ENCODE peak calls at places on chromosomes 11 and 22, in six cellular contexts. T, Q, D, H, M and C are unnamed samples.

GRCh38 chr22:39873963-39874362 is 19.6 kb downstream of the ENTHD1 start:
- DNase-seq in Q (no peak), D (no peak), M (no peak), H (no peak), T (no peak), C (no peak)

GRCh38 chr11:72740060-72740424 is 12.2 kb downstream of the ARAP1 start:
- DNase-seq in D (no peak), T (no peak), M (no peak), Q (peak), H (no peak), C (peak)

GRCh38 chr11:114164546-114164945 is 105.0 kb downstream of the ZBTB16 start:
- DNase-seq in Q (no peak), H (no peak), M (no peak), T (no peak), D (no peak), C (no peak)

GRCh38 chr11:125214466-125215204 is 50.1 kb downstream of the PKNOX2 start:
- DNase-seq in M (no peak), D (no peak), Q (no peak), T (no peak), H (peak), C (no peak)

GRCh38 chr22:46866591-46866990 is 104.1 kb downstream of the TBC1D22A start:
- DNase-seq in M (no peak), D (no peak), H (peak), Q (no peak), T (no peak), C (no peak)

GRCh38 chr11:12692238-12693074 is 18.2 kb downstream of the TEAD1 start:
- DNase-seq in M (no peak), T (peak), Q (no peak), D (no peak), H (peak), C (no peak)

GRCh38 chr11:19027829-19028595 is 32.5 kb downstream of the MRGPRX2 start:
- DNase-seq in T (no peak), D (no peak), M (no peak), H (peak), Q (no peak), C (no peak)

GRCh38 chr11:19727246-19727645 is 14.6 kb downstream of the NAV2 start:
- DNase-seq in M (no peak), D (no peak), H (peak), T (no peak), Q (no peak), C (no peak)

GRCh38 chr11:27710536-27710935 is 10.3 kb upstream of the BDNF start:
- DNase-seq in D (no peak), M (no peak), T (no peak), Q (no peak), H (no peak), C (no peak)

GRCh38 chr11:3914807-3915206 is 59.3 kb downstream of the STIM1 start:
- DNase-seq in T (no peak), H (peak), Q (no peak), D (no peak), M (no peak), C (peak)

GRCh38 chr11:123535401-123535800 is 105.3 kb downstream of the GRAMD1B start:
- DNase-seq in H (no peak), D (no peak), M (no peak), T (no peak), Q (no peak), C (no peak)

GRCh38 chr11:44804449-44805151 is 77.8 kb downstream of the TSPAN18 start:
- DNase-seq in H (no peak), T (no peak), Q (no peak), M (no peak), D (no peak), C (no peak)

GRCh38 chr11:90220391-90220790 is 2.5 kb downstream of the CHORDC1 start:
- DNase-seq in Q (no peak), D (no peak), M (no peak), T (no peak), H (peak), C (no peak)

GRCh38 chr22:35739642-35740041 is 22.0 kb downstream of the APOL5 start:
- DNase-seq in D (no peak), H (no peak), M (no peak), T (no peak), Q (no peak), C (no peak)

GRCh38 chr11:68682531-68682931 is 1.8 kb upstream of the GAL start:
- DNase-seq in Q (no peak), M (no peak), T (no peak), D (no peak), H (no peak), C (no peak)

GRCh38 chr11:101553891-101554292 is 29.9 kb downstream of the TRPC6 start:
- DNase-seq in T (no peak), Q (no peak), M (no peak), D (peak), H (no peak), C (peak)

GRCh38 chr22:41397143-41397811 is 15.5 kb downstream of the TEF start:
- DNase-seq in D (no peak), Q (no peak), M (no peak), T (no peak), H (no peak), C (no peak)

GRCh38 chr11:1271002-1271401 is 38.4 kb downstream of the TOLLIP start:
- DNase-seq in M (no peak), T (no peak), H (peak), Q (no peak), D (no peak), C (no peak)

GRCh38 chr22:31969789-31970489 is 25.6 kb downstream of the YWHAH start:
- DNase-seq in M (no peak), T (peak), H (peak), Q (peak), D (peak), C (peak)

GRCh38 chr22:36467042-36467810 is 14.2 kb downstream of the TXN2 start:
- DNase-seq in T (peak), Q (no peak), D (no peak), M (no peak), H (peak), C (no peak)

GRCh38 chr11:123197711-123198110 is 2.7 kb upstream of the CLMP start:
- DNase-seq in T (no peak), D (no peak), H (peak), Q (no peak), M (no peak), C (no peak)

GRCh38 chr11:115606223-115607220 is 102.3 kb upstream of the CADM1 start:
- DNase-seq in D (no peak), Q (no peak), T (no peak), M (no peak), H (peak), C (no peak)

GRCh38 chr11:33065445-33066178 is 26.2 kb downstream of the TCP11L1 start:
- DNase-seq in H (peak), T (peak), D (peak), M (no peak), Q (peak), C (peak)

GRCh38 chr11:1928891-1929541 is 9.5 kb downstream of the TNNT3 start:
- DNase-seq in Q (no peak), M (no peak), T (no peak), D (no peak), H (no peak), C (no peak)

GRCh38 chr22:20429254-20430100 is 8.1 kb downstream of the SCARF2 start:
- DNase-seq in T (no peak), D (peak), H (no peak), Q (peak), M (no peak), C (peak)

GRCh38 chr22:29707471-29707870 is 12.3 kb upstream of the CABP7 start:
- DNase-seq in M (no peak), T (no peak), D (no peak), Q (no peak), H (no peak), C (no peak)

GRCh38 chr11:10019906-10020682 is 273.9 kb downstream of the SBF2 start:
- DNase-seq in Q (no peak), D (no peak), T (no peak), H (no peak), M (no peak), C (no peak)

GRCh38 chr11:9787260-9787659 is 123.4 kb downstream of the SWAP70 start:
- DNase-seq in T (no peak), D (no peak), Q (no peak), H (no peak), M (no peak), C (no peak)

GRCh38 chr11:31817621-31818493 is 6.7 kb upstream of the PAX6 start:
- DNase-seq in M (no peak), D (no peak), H (no peak), Q (no peak), T (no peak), C (no peak)

GRCh38 chr11:36254739-36255138 is 34.5 kb downstream of the COMMD9 start:
- DNase-seq in D (no peak), Q (no peak), T (no peak), H (peak), M (no peak), C (no peak)

GRCh38 chr11:128305588-128305987 is 281.8 kb downstream of the ETS1 start:
- DNase-seq in H (no peak), Q (no peak), M (peak), T (no peak), D (no peak), C (no peak)

GRCh38 chr11:10490398-10491232 is 35.6 kb downstream of the AMPD3 start:
- DNase-seq in Q (no peak), H (peak), D (no peak), T (no peak), M (peak), C (no peak)